ENCODE peak calls at places on chromosomes 13 and 19, in ten cellular contexts. B is breast epithelium, W is astrocyte of the spinal cord, K is body of pancreas, X is AG04449, A is A673, Z is cardiac muscle cell, M is choroid plexus epithelial cell, R is GM23338, T is HCT116. U is an unnamed sample.

GRCh38 chr13:21333186-21333585 is 125.9 kb downstream of the ZDHHC20 start:
- DNase-seq in K (no peak), Z (peak), M (no peak), X (no peak), T (no peak), R (no peak), A (no peak), B (no peak), W (no peak), U (no peak)

GRCh38 chr19:2385053-2385721 is 25.1 kb downstream of the TMPRSS9 start:
- DNase-seq in T (peak), W (peak), Z (peak), M (peak), X (peak), A (peak), B (peak), K (peak), R (peak), U (peak)

GRCh38 chr19:31589109-31589508 is 239.9 kb upstream of the TSHZ3 start:
- DNase-seq in R (peak), M (no peak), A (no peak), W (no peak), B (no peak), Z (no peak), X (no peak), K (no peak), T (no peak), U (no peak)

GRCh38 chr13:31797154-31797775 is 57.9 kb downstream of the RXFP2 start:
- DNase-seq in W (peak), A (peak), K (no peak), M (peak), T (peak), R (peak), X (no peak), B (no peak), Z (peak), U (peak)

GRCh38 chr13:57825066-57825465 is 193.5 kb downstream of the PCDH17 start:
- DNase-seq in T (no peak), X (no peak), R (no peak), M (no peak), B (no peak), K (no peak), A (peak), W (no peak), Z (no peak), U (no peak)

GRCh38 chr19:49056101-49056901 is 1.2 kb downstream of the CGB7 start:
- DNase-seq in A (peak), W (peak), X (no peak), K (peak), R (peak), B (peak), M (peak), T (peak), Z (peak), U (peak)

GRCh38 chr13:44243198-44243852 is 130.3 kb upstream of the SERP2 start:
- DNase-seq in M (peak), A (peak), W (peak), X (no peak), B (peak), Z (peak), T (peak), R (peak), K (no peak), U (peak)

GRCh38 chr19:46719629-46720515 is 3.0 kb upstream of the PRKD2 start:
- DNase-seq in Z (no peak), B (no peak), M (no peak), W (no peak), K (no peak), R (no peak), X (no peak), A (no peak), T (no peak), U (no peak)

GRCh38 chr13:112626124-112626523 is 38.2 kb upstream of the TUBGCP3 start:
- DNase-seq in X (no peak), T (no peak), Z (no peak), B (no peak), W (no peak), K (no peak), M (no peak), A (no peak), R (no peak), U (no peak)

GRCh38 chr19:3556978-3557460 is 367 bp downstream of the MFSD12 start:
- DNase-seq in K (peak), A (no peak), T (no peak), M (peak), W (no peak), B (no peak), R (peak), X (no peak), Z (peak), U (peak)

GRCh38 chr19:49808762-49809154 is 4.3 kb downstream of the FUZ start:
- DNase-seq in A (peak), Z (peak), X (no peak), B (peak), W (peak), T (no peak), M (peak), K (peak), R (peak), U (peak)

GRCh38 chr13:44052843-44053607 is 173.3 kb downstream of the LACC1 start:
- DNase-seq in W (peak), A (no peak), R (peak), T (no peak), B (peak), X (no peak), Z (peak), M (peak), K (peak), U (peak)

GRCh38 chr13:38348890-38349289 is 761 bp upstream of the UFM1 start:
- DNase-seq in Z (no peak), W (peak), T (no peak), K (no peak), R (no peak), M (peak), A (no peak), B (no peak), X (no peak), U (peak)

GRCh38 chr19:30178721-30179402 is 193.3 kb upstream of the ZNF536 start:
- DNase-seq in M (no peak), B (no peak), T (no peak), A (no peak), X (no peak), W (no peak), K (no peak), Z (no peak), R (peak), U (no peak)

GRCh38 chr19:36771275-36772231 is 1.1 kb downstream of the ZNF850 start:
- DNase-seq in A (peak), W (peak), M (peak), R (peak), Z (peak), B (peak), K (peak), X (peak), T (no peak), U (peak)

GRCh38 chr13:113062691-113063090 is 42.9 kb upstream of the F7 start:
- DNase-seq in A (no peak), B (no peak), K (no peak), M (no peak), W (no peak), R (no peak), Z (no peak), T (no peak), X (no peak), U (no peak)

GRCh38 chr13:110251227-110251791 is 55.6 kb downstream of the COL4A1 start:
- DNase-seq in R (no peak), B (no peak), W (no peak), X (no peak), A (no peak), K (peak), T (no peak), Z (no peak), M (no peak), U (no peak)

GRCh38 chr13:32330438-32330837 is 15.1 kb downstream of the BRCA2 start:
- DNase-seq in B (no peak), K (no peak), A (no peak), Z (peak), W (no peak), X (no peak), R (no peak), M (peak), T (no peak), U (peak)

GRCh38 chr19:48770223-48770622 is 14.9 kb downstream of the FGF21 start:
- DNase-seq in W (no peak), X (peak), B (no peak), A (no peak), M (peak), T (no peak), Z (peak), K (no peak), R (no peak), U (peak)

GRCh38 chr13:19587635-19588300 is 26.4 kb upstream of the TPTE2 start:
- DNase-seq in R (peak), K (peak), A (peak), M (peak), W (peak), B (no peak), T (peak), X (peak), Z (peak), U (peak)

GRCh38 chr19:36719687-36720556 is 32.5 kb downstream of the ZNF567 start:
- DNase-seq in K (no peak), W (peak), X (no peak), A (no peak), M (peak), B (no peak), R (peak), Z (peak), T (no peak), U (peak)

GRCh38 chr13:80274643-80275042 is 66.3 kb downstream of the SPRY2 start:
- DNase-seq in B (no peak), W (no peak), K (no peak), X (no peak), Z (no peak), T (no peak), M (no peak), R (no peak), A (no peak), U (peak)

GRCh38 chr19:16369664-16370576 is 45.3 kb downstream of the KLF2 start:
- DNase-seq in K (no peak), T (no peak), B (no peak), R (no peak), Z (no peak), W (no peak), M (no peak), X (no peak), A (no peak), U (no peak)

GRCh38 chr13:30049692-30050091 is 199.3 kb upstream of the UBL3 start:
- DNase-seq in X (no peak), A (no peak), K (no peak), M (no peak), W (no peak), B (peak), T (no peak), R (no peak), Z (no peak), U (peak)

GRCh38 chr13:22487932-22488331 is 692.8 kb upstream of the SGCG start:
- DNase-seq in B (no peak), Z (peak), A (no peak), W (no peak), X (no peak), K (no peak), M (no peak), R (no peak), T (no peak), U (no peak)

GRCh38 chr13:112703935-112704633 is 14.2 kb downstream of the ATP11A start:
- DNase-seq in M (no peak), K (no peak), A (no peak), T (no peak), X (no peak), W (no peak), Z (peak), B (no peak), R (no peak), U (no peak)

GRCh38 chr13:108269601-108270328 is at the start of gene TNFSF13B:
- DNase-seq in R (peak), Z (peak), T (no peak), X (no peak), K (peak), B (no peak), A (peak), M (peak), W (peak), U (peak)

GRCh38 chr19:912181-913079 is 589 bp downstream of the R3HDM4 start:
- DNase-seq in B (peak), Z (peak), X (no peak), R (no peak), W (no peak), T (no peak), K (no peak), M (no peak), A (peak), U (peak)

GRCh38 chr19:37991841-37992248 is 84.8 kb downstream of the SIPA1L3 start:
- DNase-seq in M (peak), R (no peak), B (no peak), K (no peak), W (no peak), A (no peak), T (no peak), Z (no peak), X (no peak), U (peak)

GRCh38 chr13:81686877-81687276 is 1346.0 kb upstream of the SPRY2 start:
- DNase-seq in K (no peak), R (no peak), B (no peak), T (no peak), Z (no peak), X (no peak), W (peak), A (peak), M (peak), U (peak)

GRCh38 chr13:112767506-112768471 is 78.0 kb downstream of the ATP11A start:
- DNase-seq in K (peak), B (no peak), Z (no peak), M (no peak), T (no peak), A (no peak), R (no peak), W (no peak), X (no peak), U (no peak)

GRCh38 chr19:47240561-47240960 is 9.6 kb upstream of the BBC3 start:
- DNase-seq in B (no peak), T (no peak), M (no peak), Z (no peak), R (no peak), W (no peak), A (no peak), X (no peak), K (no peak), U (no peak)

GRCh38 chr13:28338202-28338601 is 156.7 kb downstream of the FLT1 start:
- DNase-seq in T (no peak), M (no peak), R (no peak), Z (no peak), A (no peak), K (no peak), X (no peak), B (no peak), W (peak), U (no peak)

GRCh38 chr19:14094854-14095253 is 4.3 kb upstream of the SAMD1 start:
- DNase-seq in K (no peak), Z (no peak), W (no peak), B (no peak), A (no peak), R (no peak), M (no peak), T (no peak), X (no peak), U (no peak)

GRCh38 chr19:14101003-14101545 is 10.5 kb upstream of the SAMD1 start:
- DNase-seq in W (no peak), K (no peak), B (no peak), Z (no peak), R (no peak), T (no peak), M (no peak), X (no peak), A (no peak), U (no peak)

GRCh38 chr19:14093117-14093784 is 2.7 kb upstream of the SAMD1 start:
- DNase-seq in W (no peak), Z (no peak), K (no peak), M (no peak), B (no peak), X (no peak), A (no peak), T (no peak), R (no peak), U (no peak)

GRCh38 chr19:14096272-14096992 is 5.9 kb upstream of the SAMD1 start:
- DNase-seq in W (no peak), X (no peak), A (no peak), T (no peak), B (no peak), R (peak), K (no peak), Z (no peak), M (no peak), U (no peak)

GRCh38 chr19:14097532-14098151 is 7.1 kb upstream of the SAMD1 start:
- DNase-seq in W (no peak), R (peak), T (no peak), M (no peak), A (no peak), X (no peak), K (no peak), B (no peak), Z (no peak), U (no peak)
- TF ChIP-seq CTCF in W (peak), R (peak), T (peak), M (peak), A (peak), X (no peak), K (no peak), B (no peak), Z (peak), U (no peak)

GRCh38 chr13:95226476-95226875 is 74.8 kb downstream of the ABCC4 start:
- DNase-seq in A (no peak), B (no peak), M (no peak), K (no peak), T (no peak), X (no peak), Z (no peak), R (no peak), W (no peak), U (no peak)

GRCh38 chr13:95224064-95224463 is 77.2 kb downstream of the ABCC4 start:
- DNase-seq in M (no peak), X (no peak), Z (no peak), R (no peak), T (no peak), K (no peak), A (no peak), B (no peak), W (no peak), U (no peak)

GRCh38 chr13:95226932-95227718 is 74.1 kb downstream of the ABCC4 start:
- DNase-seq in B (no peak), T (no peak), R (no peak), Z (no peak), A (no peak), W (no peak), X (no peak), M (no peak), K (no peak), U (no peak)

GRCh38 chr13:95228130-95228529 is 73.1 kb downstream of the ABCC4 start:
- DNase-seq in K (no peak), W (no peak), X (no peak), A (no peak), R (no peak), B (no peak), Z (no peak), T (no peak), M (no peak), U (no peak)

GRCh38 chr13:95226051-95226450 is 75.2 kb downstream of the ABCC4 start:
- DNase-seq in M (no peak), K (no peak), T (no peak), Z (no peak), W (no peak), A (no peak), R (no peak), B (no peak), X (no peak), U (peak)
- H3K4me3 ChIP-seq in M (no peak), K (no peak), T (no peak), Z (no peak), W (no peak), A (no peak), R (no peak), B (no peak), X (no peak), U (no peak)

DNA sequence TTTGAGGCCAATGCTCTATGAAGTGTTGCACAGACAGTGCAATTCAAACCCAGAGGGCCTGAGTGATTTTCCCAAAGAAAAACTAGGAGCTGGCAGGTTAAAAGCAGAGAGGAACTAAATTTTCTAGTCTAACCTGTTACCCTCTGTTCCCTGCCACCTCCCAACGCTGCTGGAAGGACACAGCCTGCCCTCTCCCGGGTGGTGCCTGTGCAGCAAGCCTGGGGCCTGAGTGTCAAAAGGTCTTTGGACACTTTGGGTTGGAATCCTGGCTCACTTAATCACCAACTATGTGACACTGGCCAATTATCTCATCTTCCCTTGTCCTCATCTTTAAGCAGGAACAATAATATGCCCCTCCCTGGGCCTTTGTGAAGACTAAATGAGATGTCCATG is 58.3 kb upstream of the WASF3 start:
- DNase-seq in T (no peak), X (no peak), Z (no peak), W (no peak), K (no peak), M (no peak), R (no peak), A (no peak), B (no peak), U (no peak)
- TF ChIP-seq CTCF in T (no peak), X (no peak), Z (no peak), W (no peak), K (no peak), M (no peak), R (no peak), A (no peak), B (no peak), U (peak)

DNA sequence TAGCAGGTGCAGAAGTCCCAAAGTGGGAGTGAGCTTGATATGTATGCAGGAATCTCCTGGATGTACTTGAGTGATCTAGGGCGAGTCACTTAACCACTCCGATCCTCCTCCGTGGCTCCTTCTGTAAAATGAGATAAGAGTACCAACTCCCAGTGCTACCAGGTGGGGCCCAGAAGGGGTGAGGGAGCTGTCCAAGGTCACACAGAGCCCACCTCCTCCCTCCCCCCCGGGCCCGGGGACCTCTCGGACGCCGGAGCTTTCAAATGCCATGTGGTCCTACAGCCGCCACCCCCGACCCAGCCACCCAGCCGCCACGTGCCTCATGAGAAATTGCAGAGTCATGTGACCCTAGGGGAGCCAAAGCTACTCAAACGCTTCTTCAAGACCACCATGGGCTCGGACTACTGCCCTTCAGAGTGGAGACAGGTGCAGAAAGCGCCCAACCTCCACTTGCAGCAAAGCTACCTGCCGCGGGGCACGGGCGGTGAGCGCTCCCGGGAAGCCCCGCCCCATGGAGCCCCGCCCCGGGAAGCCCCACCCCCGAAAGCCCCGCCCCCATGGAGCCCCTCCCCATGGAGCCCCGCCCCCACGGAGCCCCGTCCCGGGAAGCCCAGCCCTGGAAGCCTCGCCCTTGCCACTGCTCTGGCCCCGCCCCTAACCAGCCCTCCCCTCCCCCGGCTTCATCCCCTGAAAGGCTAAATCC is 10.1 kb upstream of the ZNF358 start:
- DNase-seq in T (no peak), A (no peak), Z (no peak), X (no peak), W (no peak), R (peak), B (no peak), K (no peak), M (no peak), U (no peak)
- H3K4me3 ChIP-seq in T (peak), A (peak), Z (no peak), X (no peak), W (no peak), R (peak), B (peak), K (no peak), M (no peak), U (no peak)

GRCh38 chr13:46077260-46077659 is 24.7 kb upstream of the ZC3H13 start:
- DNase-seq in W (no peak), T (no peak), R (no peak), X (no peak), K (no peak), Z (no peak), A (no peak), B (no peak), M (no peak), U (no peak)

GRCh38 chr13:46075811-46076210 is 23.3 kb upstream of the ZC3H13 start:
- DNase-seq in A (no peak), R (no peak), Z (no peak), K (no peak), B (no peak), M (no peak), W (no peak), T (no peak), X (no peak), U (no peak)

GRCh38 chr13:46076827-46077226 is 24.3 kb upstream of the ZC3H13 start:
- DNase-seq in T (no peak), X (no peak), M (no peak), W (no peak), A (no peak), B (no peak), Z (no peak), R (no peak), K (no peak), U (no peak)

GRCh38 chr13:46071590-46072249 is 19.2 kb upstream of the ZC3H13 start:
- DNase-seq in M (no peak), R (peak), T (no peak), X (no peak), Z (no peak), A (no peak), W (no peak), B (no peak), K (no peak), U (no peak)
- TF ChIP-seq CTCF in M (no peak), R (peak), T (peak), X (no peak), Z (no peak), A (peak), W (no peak), B (no peak), K (no peak), U (no peak)